ENCODE peak calls at places on chromosomes 16 and 17, in nine cellular contexts. One of them, this sample, is unnamed.

GRCh38 chr16:28531777-28532744 is 6.7 kb downstream of the NUPR1 start:
- DNase-seq in fibroblast of mammary gland: peak; percentile 33
- DNase-seq in cardiac fibroblast: peak; percentile 61
- DNase-seq in CD8-positive, alpha-beta T cell: no peak
- DNase-seq in upper lobe of right lung: peak; percentile 91
- DNase-seq in heart left ventricle: peak; percentile 73
- DNase-seq in GM20000: no peak
- DNase-seq in AG10803: peak; percentile 23
- DNase-seq in thoracic aorta: peak; percentile 28
- DNase-seq in this sample: no peak

GRCh38 chr17:39755550-39756375 is 18.0 kb downstream of the GRB7 start:
- DNase-seq in fibroblast of mammary gland: peak; percentile 2
- DNase-seq in cardiac fibroblast: no peak
- DNase-seq in CD8-positive, alpha-beta T cell: peak; percentile 25
- DNase-seq in upper lobe of right lung: no peak
- DNase-seq in heart left ventricle: no peak
- DNase-seq in GM20000: peak; percentile 81
- DNase-seq in AG10803: peak; percentile 34
- DNase-seq in thoracic aorta: no peak
- DNase-seq in this sample: peak; percentile 80

GRCh38 chr17:31492880-31493655 is 101.6 kb downstream of the RAB11FIP4 start:
- DNase-seq in fibroblast of mammary gland: no peak
- DNase-seq in cardiac fibroblast: no peak
- DNase-seq in CD8-positive, alpha-beta T cell: no peak
- DNase-seq in upper lobe of right lung: peak; percentile 83
- DNase-seq in heart left ventricle: no peak
- DNase-seq in GM20000: peak; percentile 83
- DNase-seq in AG10803: no peak
- DNase-seq in thoracic aorta: no peak
- DNase-seq in this sample: peak; percentile 80

GRCh38 chr16:85238233-85238647 is 126.0 kb upstream of the CIBAR2 start:
- DNase-seq in fibroblast of mammary gland: peak; percentile 84
- DNase-seq in cardiac fibroblast: peak; percentile 98
- DNase-seq in CD8-positive, alpha-beta T cell: no peak
- DNase-seq in upper lobe of right lung: peak; percentile 76
- DNase-seq in heart left ventricle: peak; percentile 56
- DNase-seq in GM20000: no peak
- DNase-seq in AG10803: peak; percentile 93
- DNase-seq in thoracic aorta: peak; percentile 74
- DNase-seq in this sample: no peak

GRCh38 chr17:75059369-75060345 is 12.6 kb downstream of the KCTD2 start:
- DNase-seq in fibroblast of mammary gland: peak; percentile 80
- DNase-seq in cardiac fibroblast: peak; percentile 82
- DNase-seq in CD8-positive, alpha-beta T cell: no peak
- DNase-seq in upper lobe of right lung: no peak
- DNase-seq in heart left ventricle: peak; percentile 50
- DNase-seq in GM20000: no peak
- DNase-seq in AG10803: peak; percentile 87
- DNase-seq in thoracic aorta: no peak
- DNase-seq in this sample: no peak

GRCh38 chr16:82835487-82836160 is 208.9 kb downstream of the CDH13 start:
- DNase-seq in fibroblast of mammary gland: peak; percentile 12
- DNase-seq in cardiac fibroblast: no peak
- DNase-seq in CD8-positive, alpha-beta T cell: no peak
- DNase-seq in upper lobe of right lung: no peak
- DNase-seq in heart left ventricle: no peak
- DNase-seq in GM20000: no peak
- DNase-seq in AG10803: no peak
- DNase-seq in thoracic aorta: no peak
- DNase-seq in this sample: no peak

GRCh38 chr17:76233588-76234353 is 6.5 kb downstream of the RNF157 start:
- DNase-seq in fibroblast of mammary gland: no peak
- DNase-seq in cardiac fibroblast: no peak
- DNase-seq in CD8-positive, alpha-beta T cell: no peak
- DNase-seq in upper lobe of right lung: no peak
- DNase-seq in heart left ventricle: no peak
- DNase-seq in GM20000: no peak
- DNase-seq in AG10803: no peak
- DNase-seq in thoracic aorta: no peak
- DNase-seq in this sample: no peak

GRCh38 chr16:48478418-48478817 is 93.2 kb upstream of the SIAH1 start:
- DNase-seq in fibroblast of mammary gland: no peak
- DNase-seq in cardiac fibroblast: peak; percentile 20
- DNase-seq in CD8-positive, alpha-beta T cell: no peak
- DNase-seq in upper lobe of right lung: no peak
- DNase-seq in heart left ventricle: no peak
- DNase-seq in GM20000: no peak
- DNase-seq in AG10803: peak; percentile 19
- DNase-seq in thoracic aorta: no peak
- DNase-seq in this sample: no peak

GRCh38 chr17:30548189-30548588 is 71.0 kb downstream of the GOSR1 start:
- DNase-seq in fibroblast of mammary gland: no peak
- DNase-seq in cardiac fibroblast: no peak
- DNase-seq in CD8-positive, alpha-beta T cell: no peak
- DNase-seq in upper lobe of right lung: no peak
- DNase-seq in heart left ventricle: no peak
- DNase-seq in GM20000: no peak
- DNase-seq in AG10803: no peak
- DNase-seq in thoracic aorta: no peak
- DNase-seq in this sample: no peak

GRCh38 chr17:8832711-8833352 is 33.7 kb upstream of the MFSD6L start:
- DNase-seq in fibroblast of mammary gland: no peak
- DNase-seq in cardiac fibroblast: no peak
- DNase-seq in CD8-positive, alpha-beta T cell: peak; percentile 3
- DNase-seq in upper lobe of right lung: no peak
- DNase-seq in heart left ventricle: no peak
- DNase-seq in GM20000: peak; percentile 69
- DNase-seq in AG10803: no peak
- DNase-seq in thoracic aorta: no peak
- DNase-seq in this sample: no peak
- TF ChIP-seq CTCF in fibroblast of mammary gland: peak; percentile 32
- TF ChIP-seq CTCF in cardiac fibroblast: peak; percentile 35
- TF ChIP-seq CTCF in CD8-positive, alpha-beta T cell: peak; percentile 44
- TF ChIP-seq CTCF in upper lobe of right lung: peak; percentile 46
- TF ChIP-seq CTCF in heart left ventricle: peak; percentile 49
- TF ChIP-seq CTCF in GM20000: peak; percentile 77
- TF ChIP-seq CTCF in AG10803: peak; percentile 19
- TF ChIP-seq CTCF in thoracic aorta: peak; percentile 15
- TF ChIP-seq CTCF in this sample: peak; percentile 37

GRCh38 chr17:78390241-78391050 is 12.0 kb downstream of the PGS1 start:
- DNase-seq in fibroblast of mammary gland: peak; percentile 99
- DNase-seq in cardiac fibroblast: peak; percentile 87
- DNase-seq in CD8-positive, alpha-beta T cell: no peak
- DNase-seq in upper lobe of right lung: no peak
- DNase-seq in heart left ventricle: peak; percentile 45
- DNase-seq in GM20000: no peak
- DNase-seq in AG10803: peak; percentile 99
- DNase-seq in thoracic aorta: no peak
- DNase-seq in this sample: no peak
- TF ChIP-seq CTCF in fibroblast of mammary gland: peak; percentile 1
- TF ChIP-seq CTCF in cardiac fibroblast: peak; percentile 20
- TF ChIP-seq CTCF in CD8-positive, alpha-beta T cell: no peak
- TF ChIP-seq CTCF in upper lobe of right lung: no peak
- TF ChIP-seq CTCF in heart left ventricle: no peak
- TF ChIP-seq CTCF in GM20000: no peak
- TF ChIP-seq CTCF in AG10803: peak; percentile 18
- TF ChIP-seq CTCF in thoracic aorta: no peak
- TF ChIP-seq CTCF in this sample: no peak

GRCh38 chr16:1379863-1380174 is 28.1 kb downstream of the GNPTG start:
- DNase-seq in fibroblast of mammary gland: no peak
- DNase-seq in cardiac fibroblast: no peak
- DNase-seq in CD8-positive, alpha-beta T cell: no peak
- DNase-seq in upper lobe of right lung: no peak
- DNase-seq in heart left ventricle: no peak
- DNase-seq in GM20000: no peak
- DNase-seq in AG10803: no peak
- DNase-seq in thoracic aorta: no peak
- DNase-seq in this sample: no peak
- TF ChIP-seq CTCF in fibroblast of mammary gland: no peak
- TF ChIP-seq CTCF in cardiac fibroblast: no peak
- TF ChIP-seq CTCF in CD8-positive, alpha-beta T cell: no peak
- TF ChIP-seq CTCF in upper lobe of right lung: no peak
- TF ChIP-seq CTCF in heart left ventricle: no peak
- TF ChIP-seq CTCF in GM20000: no peak
- TF ChIP-seq CTCF in AG10803: no peak
- TF ChIP-seq CTCF in thoracic aorta: no peak
- TF ChIP-seq CTCF in this sample: no peak

GRCh38 chr17:57404073-57404472 is 147.8 kb downstream of the MSI2 start:
- DNase-seq in fibroblast of mammary gland: no peak
- DNase-seq in cardiac fibroblast: no peak
- DNase-seq in CD8-positive, alpha-beta T cell: no peak
- DNase-seq in upper lobe of right lung: no peak
- DNase-seq in heart left ventricle: no peak
- DNase-seq in GM20000: peak; percentile 32
- DNase-seq in AG10803: no peak
- DNase-seq in thoracic aorta: no peak
- DNase-seq in this sample: peak; percentile 41
- TF ChIP-seq CTCF in fibroblast of mammary gland: no peak
- TF ChIP-seq CTCF in cardiac fibroblast: no peak
- TF ChIP-seq CTCF in CD8-positive, alpha-beta T cell: no peak
- TF ChIP-seq CTCF in upper lobe of right lung: no peak
- TF ChIP-seq CTCF in heart left ventricle: no peak
- TF ChIP-seq CTCF in GM20000: peak; percentile 24
- TF ChIP-seq CTCF in AG10803: no peak
- TF ChIP-seq CTCF in thoracic aorta: no peak
- TF ChIP-seq CTCF in this sample: peak; percentile 13

GRCh38 chr16:59249049-59249448 is 514.9 kb upstream of the GOT2 start:
- DNase-seq in fibroblast of mammary gland: no peak
- DNase-seq in cardiac fibroblast: no peak
- DNase-seq in CD8-positive, alpha-beta T cell: no peak
- DNase-seq in upper lobe of right lung: no peak
- DNase-seq in heart left ventricle: no peak
- DNase-seq in GM20000: no peak
- DNase-seq in AG10803: no peak
- DNase-seq in thoracic aorta: no peak
- DNase-seq in this sample: no peak
- TF ChIP-seq CTCF in fibroblast of mammary gland: no peak
- TF ChIP-seq CTCF in cardiac fibroblast: no peak
- TF ChIP-seq CTCF in CD8-positive, alpha-beta T cell: no peak
- TF ChIP-seq CTCF in upper lobe of right lung: no peak
- TF ChIP-seq CTCF in heart left ventricle: no peak
- TF ChIP-seq CTCF in GM20000: no peak
- TF ChIP-seq CTCF in AG10803: no peak
- TF ChIP-seq CTCF in thoracic aorta: no peak
- TF ChIP-seq CTCF in this sample: no peak

This sample was measured in GM10248.